ENCODE peak calls at places on chromosomes 4 and X, in ten cellular contexts. T is keratinocyte, P is BJ, O is heart left ventricle, Z is hepatocyte, Q is GM23248, H is BE2C, K is astrocyte of the spinal cord, A is fibroblast of lung, S is astrocyte of the cerebellum. R is an unnamed sample.

GRCh38 chr4:14152834-14153519 is 525.5 kb upstream of the BOD1L1 start:
- DNase-seq in S (no peak), T (no peak), A (no peak), Z (no peak), O (no peak), K (no peak), P (no peak), Q (no peak), H (no peak), R (no peak)

GRCh38 chr4:7005571-7005970 is 37.6 kb upstream of the TADA2B start:
- DNase-seq in O (no peak), Z (no peak), K (no peak), P (no peak), T (no peak), S (no peak), H (no peak), Q (no peak), A (no peak), R (no peak)

GRCh38 chr4:151983854-151984253 is 223.0 kb upstream of the GATB start:
- DNase-seq in S (peak; percentile 38), O (no peak), T (no peak), H (no peak), P (no peak), A (no peak), K (peak; percentile 15), Q (no peak), Z (peak; percentile 16), R (no peak)

GRCh38 chr4:128876194-128876593 is 66.7 kb downstream of the JADE1 start:
- DNase-seq in Z (no peak), Q (no peak), A (no peak), T (no peak), S (no peak), P (no peak), H (no peak), O (no peak), K (no peak), R (no peak)

GRCh38 chr4:830776-831482 is 5.0 kb upstream of the CPLX1 start:
- DNase-seq in T (no peak), Q (no peak), H (no peak), K (no peak), O (no peak), P (no peak), Z (no peak), A (no peak), S (no peak), R (no peak)

GRCh38 chr4:80216100-80216761 is 18.9 kb downstream of the PRDM8 start:
- DNase-seq in O (no peak), A (no peak), H (no peak), Q (no peak), Z (no peak), K (no peak), S (no peak), T (no peak), P (no peak), R (no peak)

GRCh38 chr4:4368821-4369580 is 17.9 kb upstream of the NSG1 start:
- DNase-seq in A (no peak), Z (no peak), K (no peak), O (no peak), Q (peak; percentile 24), T (no peak), P (no peak), S (no peak), H (no peak), R (no peak)

GRCh38 chrX:120759685-120760084 is 116.0 kb downstream of the CT47B1 start:
- DNase-seq in O (no peak), Z (no peak), T (no peak), Q (no peak), A (no peak), K (no peak), P (no peak), S (no peak), H (no peak), R (no peak)

GRCh38 chrX:123184199-123184857 is at the start of gene GRIA3:
- DNase-seq in O (no peak), K (peak; percentile 36), A (peak; percentile 76), P (no peak), Q (peak; percentile 62), S (no peak), Z (no peak), T (no peak), H (no peak), R (peak; percentile 35)

GRCh38 chr4:110878413-110878812 is 255.5 kb upstream of the PITX2 start:
- DNase-seq in S (no peak), Q (peak; percentile 3), T (no peak), Z (no peak), K (no peak), A (peak; percentile 48), O (no peak), H (no peak), P (no peak), R (no peak)

GRCh38 chr4:70240192-70240591 is 2.2 kb upstream of the CSN3 start:
- DNase-seq in S (no peak), P (no peak), Z (peak; percentile 15), A (peak; percentile 29), H (no peak), K (peak; percentile 13), Q (no peak), O (no peak), T (no peak), R (no peak)

GRCh38 chr4:70239497-70239896 is 2.9 kb upstream of the CSN3 start:
- DNase-seq in H (no peak), S (no peak), A (no peak), O (no peak), K (no peak), Z (no peak), T (no peak), Q (no peak), P (no peak), R (no peak)

GRCh38 chr4:70236125-70236524 is 6.3 kb upstream of the CSN3 start:
- DNase-seq in T (no peak), K (no peak), O (no peak), Q (no peak), Z (no peak), P (no peak), A (no peak), S (no peak), H (no peak), R (peak; percentile 4)
- H3K4me3 ChIP-seq in T (no peak overlapping the region), K (no peak overlapping the region), O (no peak overlapping the region), Q (no peak overlapping the region), Z (no peak overlapping the region), P (no peak overlapping the region), A (no peak overlapping the region), S (no peak overlapping the region), H (no peak overlapping the region), R (no peak overlapping the region)

GRCh38 chrX:48472851-48473717 is 2.9 kb upstream of the FTSJ1 start:
- DNase-seq in H (no peak), S (no peak), A (no peak), P (no peak), T (no peak), K (peak; percentile 18), Z (no peak), O (no peak), Q (no peak), R (no peak)
- H3K4me3 ChIP-seq in H (no peak overlapping the region), S (no peak overlapping the region), A (no peak overlapping the region), P (no peak overlapping the region), T (no peak overlapping the region), K (no peak overlapping the region), Z (no peak overlapping the region), O (no peak overlapping the region), Q (no peak overlapping the region), R (no peak overlapping the region)

GRCh38 chrX:10832103-10832502 is 211.7 kb upstream of the MID1 start:
- DNase-seq in S (no peak), Q (peak; percentile 14), A (no peak), Z (no peak), O (no peak), H (no peak), P (no peak), K (no peak), T (no peak), R (no peak)
- H3K4me3 ChIP-seq in S (no peak overlapping the region), Q (peak overlapping the region; percentile 70), A (no peak overlapping the region), Z (peak overlapping the region; percentile 38), O (peak overlapping the region; percentile 45), H (no peak overlapping the region), P (no peak overlapping the region), K (no peak overlapping the region), T (no peak overlapping the region), R (no peak overlapping the region)

DNA sequence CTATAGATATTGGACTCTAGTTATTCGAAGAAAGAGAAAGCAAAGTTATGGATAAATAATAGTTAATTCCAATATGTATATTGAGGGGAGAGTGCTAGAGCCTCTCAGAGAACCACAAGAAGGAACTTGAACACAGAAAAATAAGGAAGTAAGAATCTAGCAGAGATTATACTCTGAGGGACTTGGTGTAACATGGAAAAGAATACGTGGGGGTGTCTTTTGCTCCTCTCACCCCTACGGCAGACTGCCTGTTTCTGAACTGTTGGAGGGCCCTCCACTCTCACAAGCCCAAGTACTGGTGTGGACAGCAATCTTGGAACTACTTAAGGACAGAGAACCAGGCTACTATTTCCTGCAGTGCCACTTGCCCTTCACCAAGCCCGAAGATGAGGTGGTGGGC is 1174.4 kb upstream of the PCDH10 start:
- DNase-seq in S (no peak), K (peak; percentile 9), T (no peak), Z (no peak), P (no peak), O (no peak), A (no peak), H (no peak), Q (peak; percentile 1), R (no peak)
- H3K4me3 ChIP-seq in S (peak overlapping the region; percentile 32), K (peak overlapping the region; percentile 44), T (no peak overlapping the region), Z (no peak overlapping the region), P (peak overlapping the region; percentile 9), O (no peak overlapping the region), A (no peak overlapping the region), H (no peak overlapping the region), Q (no peak overlapping the region), R (peak overlapping the region; percentile 33)

DNA sequence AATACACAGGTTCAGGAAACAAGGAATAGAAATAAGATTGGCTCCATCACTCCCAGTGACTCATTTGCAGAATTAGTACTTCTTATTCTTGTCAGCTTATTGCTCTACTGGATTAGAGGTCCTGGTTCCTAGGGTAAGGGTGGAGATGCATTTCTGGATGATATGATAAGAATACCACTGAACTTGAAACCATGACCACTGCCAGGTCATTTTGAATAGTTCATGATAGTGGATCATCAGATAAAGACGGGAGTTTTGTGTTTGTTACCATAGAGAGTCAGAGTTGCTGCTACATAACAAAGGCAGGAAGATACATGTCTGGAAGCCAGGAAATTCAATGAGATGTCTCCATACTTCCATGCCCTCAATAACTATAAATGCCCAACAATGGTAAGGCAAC is 109.2 kb upstream of the FAT1 start:
- DNase-seq in S (no peak), T (no peak), O (no peak), A (peak; percentile 48), K (no peak), H (no peak), P (no peak), Z (no peak), Q (no peak), R (no peak)
- H3K4me3 ChIP-seq in S (no peak overlapping the region), T (no peak overlapping the region), O (no peak overlapping the region), A (no peak overlapping the region), K (no peak overlapping the region), H (no peak overlapping the region), P (no peak overlapping the region), Z (no peak overlapping the region), Q (no peak overlapping the region), R (no peak overlapping the region)

DNA sequence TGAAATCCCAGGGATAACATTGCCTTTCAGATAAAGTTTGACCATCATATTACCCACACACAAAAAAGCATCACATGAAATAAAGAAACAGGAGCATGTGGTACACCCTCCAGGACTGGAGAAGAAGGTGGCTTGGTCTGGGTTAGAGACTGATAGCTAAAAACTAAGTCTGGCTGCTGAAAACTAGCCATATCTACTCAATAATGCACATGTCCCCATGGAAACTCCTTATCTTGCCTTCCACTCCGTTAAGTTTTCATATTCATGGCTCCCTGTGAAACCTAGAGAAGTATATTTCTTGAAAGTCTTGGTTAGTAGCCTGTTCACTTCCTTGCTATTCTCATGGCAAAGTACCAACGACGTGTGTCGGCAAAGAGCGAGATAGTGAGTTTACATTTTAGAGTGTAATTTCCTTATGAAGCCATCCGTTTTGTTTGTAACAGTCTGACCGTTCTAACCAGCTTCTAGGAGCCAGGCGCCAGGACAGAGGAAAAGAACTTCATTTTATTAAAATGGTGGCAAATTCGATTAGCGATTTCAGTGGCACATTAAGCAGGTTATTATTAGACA is 6.7 kb upstream of the DCTD start:
- DNase-seq in Q (no peak), A (no peak), P (no peak), S (no peak), O (no peak), H (no peak), Z (no peak), T (no peak), K (no peak), R (no peak)
- H3K4me3 ChIP-seq in Q (no peak overlapping the region), A (no peak overlapping the region), P (no peak overlapping the region), S (no peak overlapping the region), O (no peak overlapping the region), H (no peak overlapping the region), Z (no peak overlapping the region), T (no peak overlapping the region), K (no peak overlapping the region), R (no peak overlapping the region)